ENCODE peak calls at places on chromosome 16, in eight cellular contexts. N is foreskin fibroblast; V is EL; K is activated CD4-positive, alpha-beta T cell treated with anti-CD3 and anti-CD28 coated beads for 1 hour; P is tibial nerve; U is memory B cell; F is stimulated activated CD8-positive, alpha-beta memory T cell treated with anti-CD3 and anti-CD28 coated beads, Interleukin-4, amount 100 ng/mL, for 48 hours; M is iPS-NIHi11. Q is an unnamed sample.

GRCh38 chr16:11665071-11665491 is 3.2 kb upstream of the SNN start:
- DNase-seq in N (no peak), V (no peak), K (no peak), P (no peak), U (no peak), F (peak), M (no peak), Q (no peak)

GRCh38 chr16:31129568-31130335 is 5.8 kb downstream of the PRSS8 start:
- DNase-seq in N (no peak), V (no peak), K (no peak), P (no peak), U (no peak), F (no peak), M (no peak), Q (no peak)

GRCh38 chr16:23523321-23523720 is 13.0 kb upstream of the GGA2 start:
- DNase-seq in N (no peak), V (no peak), K (no peak), P (no peak), U (no peak), F (no peak), M (no peak), Q (no peak)

GRCh38 chr16:84018710-84019109 is 23.9 kb downstream of the SLC38A8 start:
- DNase-seq in N (no peak), V (no peak), K (no peak), P (no peak), U (no peak), F (no peak), M (no peak), Q (no peak)

GRCh38 chr16:4882261-4882632 is 35.0 kb downstream of the UBN1 start:
- DNase-seq in N (peak), V (no peak), K (no peak), P (no peak), U (no peak), F (no peak), M (no peak), Q (peak)

GRCh38 chr16:11581677-11582076 is 5.0 kb downstream of the LITAF start:
- DNase-seq in N (no peak), V (no peak), K (no peak), P (no peak), U (no peak), F (no peak), M (no peak), Q (no peak)

GRCh38 chr16:84836234-84836647 is 16.5 kb downstream of the CRISPLD2 start:
- DNase-seq in N (peak), V (peak), K (no peak), P (peak), U (no peak), F (no peak), M (peak), Q (peak)

GRCh38 chr16:87702325-87702811 is 63.4 kb downstream of the KLHDC4 start:
- DNase-seq in N (peak), V (no peak), K (no peak), P (no peak), U (peak), F (peak), M (peak), Q (no peak)

GRCh38 chr16:27700596-27700995 is 150.7 kb downstream of the KATNIP start:
- DNase-seq in N (peak), V (no peak), K (no peak), P (no peak), U (no peak), F (no peak), M (no peak), Q (peak)

GRCh38 chr16:9124908-9125584 is 33.6 kb downstream of the HAPSTR1 start:
- DNase-seq in N (no peak), V (no peak), K (no peak), P (no peak), U (no peak), F (no peak), M (no peak), Q (no peak)

GRCh38 chr16:51624083-51624775 is 473.2 kb upstream of the SALL1 start:
- DNase-seq in N (peak), V (peak), K (no peak), P (no peak), U (no peak), F (no peak), M (no peak), Q (peak)

GRCh38 chr16:15523092-15523541 is 88.7 kb downstream of the BMERB1 start:
- DNase-seq in N (no peak), V (no peak), K (no peak), P (peak), U (no peak), F (no peak), M (no peak), Q (no peak)

GRCh38 chr16:14531101-14531500 is 99.0 kb downstream of the PARN start:
- DNase-seq in N (no peak), V (no peak), K (no peak), P (no peak), U (no peak), F (no peak), M (no peak), Q (no peak)

GRCh38 chr16:23420011-23420410 is 33.0 kb downstream of the COG7 start:
- DNase-seq in N (peak), V (peak), K (no peak), P (no peak), U (no peak), F (no peak), M (no peak), Q (peak)

GRCh38 chr16:77376358-77376757 is 58.5 kb downstream of the ADAMTS18 start:
- DNase-seq in N (no peak), V (peak), K (no peak), P (no peak), U (no peak), F (peak), M (peak), Q (no peak)

GRCh38 chr16:53515259-53515658 is 12.2 kb upstream of the AKTIP start:
- DNase-seq in N (no peak), V (peak), K (no peak), P (no peak), U (no peak), F (no peak), M (no peak), Q (no peak)

GRCh38 chr16:12815361-12815760 is 11.7 kb upstream of the CPPED1 start:
- DNase-seq in N (peak), V (no peak), K (no peak), P (no peak), U (no peak), F (no peak), M (no peak), Q (no peak)

GRCh38 chr16:79532785-79533184 is 67.8 kb downstream of the MAF start:
- DNase-seq in N (no peak), V (no peak), K (no peak), P (no peak), U (no peak), F (no peak), M (no peak), Q (no peak)

GRCh38 chr16:65521685-65522338 is 399.9 kb upstream of the CDH11 start:
- DNase-seq in N (no peak), V (no peak), K (no peak), P (no peak), U (no peak), F (no peak), M (peak), Q (no peak)

GRCh38 chr16:88066680-88067529 is 115.7 kb downstream of the BANP start:
- DNase-seq in N (no peak), V (no peak), K (no peak), P (no peak), U (no peak), F (no peak), M (no peak), Q (no peak)

GRCh38 chr16:55498101-55498500 is 10.8 kb upstream of the LPCAT2 start:
- DNase-seq in N (no peak), V (no peak), K (no peak), P (no peak), U (no peak), F (no peak), M (no peak), Q (no peak)

GRCh38 chr16:88785106-88785924 is at the start of gene PIEZO1:
- DNase-seq in N (peak), V (peak), K (peak), P (peak), U (peak), F (peak), M (peak), Q (peak)

GRCh38 chr16:84687715-84688114 is 12.1 kb upstream of the USP10 start:
- DNase-seq in N (peak), V (peak), K (no peak), P (no peak), U (no peak), F (no peak), M (no peak), Q (peak)

GRCh38 chr16:66539628-66540469 is 10.1 kb downstream of the TK2 start:
- DNase-seq in N (no peak), V (no peak), K (no peak), P (no peak), U (no peak), F (no peak), M (no peak), Q (no peak)

GRCh38 chr16:23225634-23226033 is 43.1 kb downstream of the SCNN1G start:
- DNase-seq in N (peak), V (no peak), K (no peak), P (no peak), U (no peak), F (no peak), M (no peak), Q (no peak)

GRCh38 chr16:82653550-82654511 is 27.1 kb downstream of the CDH13 start:
- DNase-seq in N (peak), V (peak), K (no peak), P (no peak), U (no peak), F (peak), M (peak), Q (peak)

Q was measured in AG10803.